ENCODE peak calls at places on chromosomes 12 and 14, in nine cellular contexts. N is MV-4-11; H is stimulated activated CD8-positive, alpha-beta memory T cell treated with anti-CD3 and anti-CD28 coated beads, Interleukin-12 subunit alpha, Interleukin-12 subunit beta, amount 100 ng/mL, for 1 hour; Y is epithelial cell of esophagus; L is foreskin keratinocyte; I is BJ; T is naive thymus-derived CD4-positive, alpha-beta T cell; A is dermis microvascular lymphatic vessel endothelial cell; J is astrocyte of the spinal cord. U is an unnamed sample.

GRCh38 chr14:76117789-76118188 is 33.9 kb upstream of the GPATCH2L start:
- DNase-seq in T (no peak), I (no peak), A (no peak), J (no peak), N (no peak), Y (no peak), H (no peak), L (no peak), U (no peak)

GRCh38 chr12:111998015-111998414 is 14.9 kb downstream of the TMEM116 start:
- DNase-seq in I (no peak), A (no peak), H (no peak), N (no peak), J (no peak), L (no peak), Y (no peak), T (no peak), U (no peak)

GRCh38 chr14:92471919-92472318 is 41.7 kb upstream of the RIN3 start:
- DNase-seq in A (no peak), J (peak), L (peak), Y (peak), H (no peak), I (no peak), T (no peak), N (no peak), U (no peak)

GRCh38 chr14:89436274-89436656 is 19.2 kb upstream of the FOXN3 start:
- DNase-seq in I (no peak), T (no peak), Y (no peak), H (no peak), L (no peak), J (no peak), A (no peak), N (no peak), U (no peak)

GRCh38 chr12:65499167-65499566 is 220.7 kb downstream of the MSRB3 start:
- DNase-seq in J (no peak), H (no peak), N (no peak), L (no peak), Y (no peak), A (no peak), I (no peak), T (no peak), U (no peak)

GRCh38 chr14:105080161-105080560 is 14.9 kb upstream of the GPR132 start:
- DNase-seq in Y (no peak), I (no peak), H (no peak), N (no peak), A (no peak), L (no peak), J (no peak), T (no peak), U (no peak)

GRCh38 chr14:94769413-94770250 is at the start of gene GSC:
- DNase-seq in Y (peak), I (no peak), N (peak), H (no peak), L (peak), A (no peak), T (no peak), J (peak), U (no peak)

GRCh38 chr12:122200541-122201175 is 2.9 kb upstream of the B3GNT4 start:
- DNase-seq in A (no peak), I (no peak), L (no peak), J (no peak), T (no peak), Y (no peak), N (no peak), H (no peak), U (no peak)

GRCh38 chr14:105979446-105979845 is 453.1 kb downstream of the TMEM121 start:
- DNase-seq in I (no peak), A (no peak), H (no peak), Y (no peak), J (no peak), L (no peak), N (no peak), T (no peak), U (no peak)

U was measured in SHP77 treated with DMSO at 0.1 percent for 48 hours.